ENCODE peak calls at places on chromosomes 11 and 22, in nine cellular contexts. U is lower leg skin; W is spleen; S is uterus; P is mammary epithelial cell; Y is CD8-positive, alpha-beta T cell; T is HCT116; R is astrocyte of the spinal cord; A is right lobe of liver. D is an unnamed sample.

GRCh38 chr11:78773077-78773476 is 198.4 kb upstream of the NARS2 start:
- DNase-seq in U (no peak), W (no peak), S (no peak), P (no peak), Y (no peak), T (no peak), R (no peak), A (no peak), D (no peak)

GRCh38 chr11:72330131-72330727 is 86.3 kb upstream of the PHOX2A start:
- DNase-seq in U (no peak), W (no peak), S (no peak), P (no peak), Y (no peak), T (no peak), R (no peak), A (no peak), D (no peak)

GRCh38 chr11:121473064-121473777 is 20.5 kb upstream of the SORL1-AS1 start:
- DNase-seq in U (no peak), W (no peak), S (no peak), P (peak; percentile 45), Y (no peak), T (no peak), R (peak; percentile 32), A (no peak), D (no peak)

GRCh38 chr22:25564320-25564978 is at the start of gene GRK3:
- DNase-seq in U (peak; percentile 95), W (peak; percentile 93), S (peak; percentile 76), P (peak; percentile 70), Y (peak; percentile 37), T (peak; percentile 44), R (peak; percentile 14), A (peak; percentile 71), D (no peak)

GRCh38 chr22:23306438-23306921 is 126.2 kb downstream of the BCR start:
- DNase-seq in U (peak; percentile 84), W (peak; percentile 78), S (peak; percentile 58), P (peak; percentile 53), Y (no peak), T (no peak), R (peak; percentile 30), A (no peak), D (no peak)

GRCh38 chr11:94400075-94400838 is 962 bp downstream of the GPR83 start:
- DNase-seq in U (no peak), W (no peak), S (no peak), P (no peak), Y (no peak), T (no peak), R (no peak), A (no peak), D (no peak)

GRCh38 chr22:27445876-27446275 is 355.7 kb downstream of the MN1 start:
- DNase-seq in U (no peak), W (no peak), S (peak; percentile 20), P (no peak), Y (no peak), T (no peak), R (peak; percentile 29), A (no peak), D (no peak)

GRCh38 chr22:38734203-38735100 is 21.3 kb downstream of the SUN2 start:
- DNase-seq in U (no peak), W (peak; percentile 57), S (no peak), P (no peak), Y (no peak), T (no peak), R (no peak), A (peak; percentile 52), D (no peak)

GRCh38 chr22:46002757-46003270 is 25.9 kb upstream of the WNT7B start:
- DNase-seq in U (no peak), W (peak; percentile 68), S (no peak), P (no peak), Y (no peak), T (no peak), R (peak; percentile 55), A (peak; percentile 29), D (no peak)

GRCh38 chr22:47089796-47090460 is 327.5 kb downstream of the TBC1D22A start:
- DNase-seq in U (peak; percentile 77), W (no peak), S (no peak), P (no peak), Y (no peak), T (no peak), R (no peak), A (no peak), D (no peak)

GRCh38 chr11:6319879-6320410 is 356 bp downstream of the CAVIN3 start:
- DNase-seq in U (peak; percentile 97), W (peak; percentile 83), S (peak; percentile 95), P (peak; percentile 94), Y (no peak), T (peak; percentile 76), R (peak; percentile 92), A (peak; percentile 67), D (no peak)

GRCh38 chr22:17888855-17889254 is 114.6 kb upstream of the BID start:
- DNase-seq in U (no peak), W (no peak), S (no peak), P (no peak), Y (no peak), T (no peak), R (peak; percentile 14), A (no peak), D (no peak)

GRCh38 chr11:57395905-57396623 is 5.6 kb upstream of the PRG2 start:
- DNase-seq in U (no peak), W (no peak), S (no peak), P (no peak), Y (no peak), T (no peak), R (no peak), A (no peak), D (no peak)

DNA sequence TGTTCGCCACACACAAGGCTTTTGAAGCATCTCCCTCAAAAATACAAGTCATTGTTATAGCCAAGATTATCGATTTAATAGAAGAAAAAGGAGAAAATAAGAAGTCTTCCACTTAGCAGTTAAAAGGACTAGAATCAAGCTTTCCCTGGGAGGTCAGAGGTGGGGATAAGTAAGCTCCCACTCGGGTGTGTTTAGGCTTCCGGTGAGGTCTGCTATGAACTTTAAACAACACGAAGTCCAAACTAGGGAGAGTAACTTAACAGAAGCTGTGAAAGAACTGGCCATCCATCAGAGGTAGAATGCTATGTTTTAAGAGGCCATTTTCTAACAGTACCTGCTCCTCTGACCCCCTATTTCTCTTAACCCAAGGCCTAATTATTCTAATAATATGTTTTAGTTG is 91.4 kb upstream of the APOA1 start:
- DNase-seq in U (no peak), W (no peak), S (no peak), P (no peak), Y (no peak), T (no peak), R (no peak), A (no peak), D (no peak)
- H3K4me3 ChIP-seq in U (no peak overlapping the region), W (no peak overlapping the region), S (no peak overlapping the region), P (no peak overlapping the region), Y (no peak overlapping the region), T (no peak overlapping the region), R (no peak overlapping the region), A (no peak overlapping the region), D (peak overlapping the region; percentile 27)

GRCh38 chr11:105181521-105181920 is 42.0 kb upstream of the CARD18 start:
- DNase-seq in U (no peak), W (no peak), S (no peak), P (no peak), Y (no peak), T (no peak), R (peak; percentile 6), A (no peak), D (no peak)

GRCh38 chr11:105181100-105181499 is 41.5 kb upstream of the CARD18 start:
- DNase-seq in U (no peak), W (no peak), S (no peak), P (peak; percentile 41), Y (no peak), T (no peak), R (peak; percentile 71), A (no peak), D (no peak)

GRCh38 chr11:105179542-105180278 is 40.1 kb upstream of the CARD18 start:
- DNase-seq in U (no peak), W (no peak), S (no peak), P (no peak), Y (no peak), T (no peak), R (no peak), A (no peak), D (no peak)

DNA sequence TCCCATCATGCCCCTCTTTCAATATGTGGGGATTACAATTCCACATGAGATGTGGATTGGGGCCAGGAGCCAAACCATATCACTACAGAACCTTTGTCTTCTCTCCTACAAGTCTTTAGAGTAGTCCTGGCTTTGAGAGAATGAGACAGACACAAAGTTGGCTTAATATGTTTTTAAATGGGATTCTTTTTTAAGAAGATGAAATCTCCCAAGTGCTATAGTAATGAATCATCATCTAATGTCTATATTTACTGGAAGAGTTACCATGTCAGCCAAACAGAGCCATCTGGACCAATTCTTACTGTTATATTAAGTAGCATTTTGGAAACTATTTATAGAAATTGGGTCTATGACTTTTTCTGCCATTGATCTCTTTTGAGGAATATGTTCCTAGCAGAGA is 38.1 kb upstream of the CARD18 start:
- DNase-seq in U (no peak), W (no peak), S (no peak), P (peak; percentile 4), Y (no peak), T (no peak), R (peak; percentile 89), A (no peak), D (no peak)
- H3K4me3 ChIP-seq in U (no peak overlapping the region), W (no peak overlapping the region), S (no peak overlapping the region), P (no peak overlapping the region), Y (no peak overlapping the region), T (no peak overlapping the region), R (no peak overlapping the region), A (no peak overlapping the region), D (no peak overlapping the region)

DNA sequence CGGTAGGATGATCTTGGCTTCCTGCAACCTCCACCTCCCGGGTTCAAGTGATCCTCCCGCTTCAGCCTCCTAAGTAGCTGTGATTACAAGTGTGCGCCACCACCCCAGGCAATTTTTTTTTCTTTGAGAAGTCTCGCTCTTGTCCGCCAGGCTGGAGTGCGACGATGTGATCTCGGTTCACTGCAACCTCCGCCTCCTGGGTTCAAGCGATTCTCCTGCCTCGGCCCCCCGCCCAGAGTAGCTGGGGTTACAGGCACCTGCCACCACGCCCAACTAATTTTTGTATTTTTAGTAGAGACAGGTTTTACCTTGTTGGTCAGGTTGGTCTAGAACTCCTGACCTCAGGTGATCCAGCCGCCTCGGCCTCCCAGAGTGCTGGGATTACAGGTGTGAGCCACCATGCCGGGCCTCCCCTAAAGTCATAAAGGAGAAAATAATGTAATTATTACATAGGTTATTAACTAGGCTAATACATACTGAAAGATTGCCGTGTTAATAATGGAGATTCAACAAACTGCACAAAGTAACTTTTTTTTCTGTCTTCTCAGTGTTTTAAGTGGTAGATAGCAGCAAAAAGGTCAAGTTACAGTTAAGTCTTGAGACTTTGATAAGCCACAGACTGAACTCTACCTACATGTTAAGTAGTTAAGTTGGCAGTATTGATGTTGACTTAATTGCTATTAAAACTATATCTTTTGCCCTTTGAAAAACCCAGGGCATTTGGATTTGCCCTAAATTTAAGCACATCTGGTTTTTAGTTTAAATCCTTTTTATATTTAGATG is 3.9 kb downstream of the CAPRIN1 start:
- DNase-seq in U (peak; percentile 76), W (no peak), S (no peak), P (no peak), Y (no peak), T (no peak), R (no peak), A (no peak), D (no peak)
- H3K4me3 ChIP-seq in U (no peak overlapping the region), W (no peak overlapping the region), S (no peak overlapping the region), P (no peak overlapping the region), Y (no peak overlapping the region), T (no peak overlapping the region), R (no peak overlapping the region), A (no peak overlapping the region), D (no peak overlapping the region)

GRCh38 chr11:96390403-96390830 is 604 bp downstream of the JRKL start:
- DNase-seq in U (no peak), W (no peak), S (no peak), P (no peak), Y (peak; percentile 1), T (no peak), R (no peak), A (no peak), D (no peak)
- H3K4me3 ChIP-seq in U (peak overlapping the region; percentile 91), W (peak overlapping the region; percentile 82), S (peak overlapping the region; percentile 83), P (peak overlapping the region; percentile 93), Y (peak overlapping the region; percentile 93), T (peak overlapping the region; percentile 88), R (peak overlapping the region; percentile 89), A (peak overlapping the region; percentile 67), D (peak overlapping the region; percentile 88)

D was measured in effector memory CD4-positive, alpha-beta T cell.